ENCODE peak calls at places on chromosomes 7 and 10, in ten cellular contexts. W is astrocyte of the spinal cord, H is HCT116, B is endodermal cell, D is suprapubic skin, M is breast epithelium, V is fibroblast of pulmonary artery, K is tibial nerve, N is kidney, P is AG10803. J is an unnamed sample.

GRCh38 chr7:149620961-149621360 is 123.4 kb upstream of the ZNF746 start:
- DNase-seq in H (no peak), K (no peak), P (no peak), D (no peak), W (no peak), M (no peak), N (no peak), V (no peak), B (no peak), J (no peak)

GRCh38 chr10:28211759-28212158 is 91.1 kb downstream of the MPP7 start:
- DNase-seq in W (no peak), P (no peak), M (no peak), V (no peak), H (no peak), N (no peak), D (no peak), B (no peak), K (no peak), J (no peak)

GRCh38 chr10:101893510-101894120 is 50.0 kb upstream of the KCNIP2 start:
- DNase-seq in W (no peak), H (no peak), N (no peak), K (no peak), P (no peak), M (no peak), D (no peak), V (no peak), B (no peak), J (no peak)

GRCh38 chr10:85863301-85864172 is 503.1 kb downstream of the GRID1 start:
- DNase-seq in V (no peak), B (no peak), K (no peak), D (no peak), W (no peak), N (no peak), P (no peak), M (no peak), H (no peak), J (peak)

GRCh38 chr7:37957236-37957970 is 37.0 kb downstream of the EPDR1 start:
- DNase-seq in M (no peak), N (no peak), B (no peak), D (no peak), V (no peak), H (no peak), P (peak), K (no peak), W (no peak), J (no peak)

GRCh38 chr10:117342638-117343037 is 32.6 kb downstream of the PDZD8 start:
- DNase-seq in H (no peak), D (no peak), K (no peak), M (no peak), P (peak), B (no peak), N (no peak), W (peak), V (peak), J (no peak)

GRCh38 chr7:155962968-155963300 is 150.7 kb upstream of the SHH start:
- DNase-seq in W (no peak), V (no peak), N (no peak), M (no peak), B (peak), H (no peak), P (no peak), D (no peak), K (no peak), J (peak)

GRCh38 chr10:93403741-93404354 is 78.3 kb downstream of the MYOF start:
- DNase-seq in B (peak), N (no peak), W (no peak), P (no peak), H (no peak), K (no peak), D (no peak), V (no peak), M (no peak), J (no peak)

GRCh38 chr10:122290334-122290733 is 19.2 kb downstream of the BTBD16 start:
- DNase-seq in V (peak), D (no peak), P (no peak), W (no peak), M (no peak), K (no peak), B (no peak), H (no peak), N (no peak), J (no peak)

GRCh38 chr10:110460111-110460809 is 37.4 kb upstream of the DUSP5 start:
- DNase-seq in D (no peak), P (no peak), N (peak), M (peak), V (no peak), B (peak), H (no peak), K (no peak), W (peak), J (no peak)

GRCh38 chr10:54961040-54961439 is 160.0 kb upstream of the PCDH15 start:
- DNase-seq in P (no peak), V (no peak), N (no peak), B (no peak), D (peak), H (no peak), M (no peak), K (no peak), W (no peak), J (no peak)

GRCh38 chr10:986881-987634 is 1.2 kb upstream of the GTPBP4 start:
- DNase-seq in M (no peak), N (no peak), K (no peak), W (peak), V (peak), B (no peak), H (no peak), D (no peak), P (peak), J (no peak)

GRCh38 chr7:77428777-77429231 is 12.7 kb upstream of the GSAP start:
- DNase-seq in H (no peak), B (no peak), V (no peak), P (no peak), D (no peak), K (no peak), N (no peak), W (no peak), M (no peak), J (no peak)

GRCh38 chr10:133307776-133308430 is 769 bp downstream of the TUBGCP2 start:
- DNase-seq in H (no peak), P (peak), M (peak), K (peak), D (no peak), N (peak), W (peak), V (peak), B (peak), J (no peak)

GRCh38 chr7:132501956-132502355 is 74.3 kb downstream of the PLXNA4 start:
- DNase-seq in M (no peak), V (no peak), K (no peak), P (no peak), D (no peak), B (no peak), W (no peak), N (no peak), H (no peak), J (no peak)

GRCh38 chr7:132503415-132503814 is 72.9 kb downstream of the PLXNA4 start:
- DNase-seq in D (no peak), H (no peak), K (no peak), M (no peak), W (no peak), B (peak), N (no peak), P (no peak), V (no peak), J (no peak)

GRCh38 chr7:132498319-132498718 is 78.0 kb downstream of the PLXNA4 start:
- DNase-seq in B (no peak), H (no peak), W (no peak), N (no peak), M (no peak), D (no peak), P (no peak), V (no peak), K (no peak), J (no peak)

GRCh38 chr7:132499065-132499464 is 77.2 kb downstream of the PLXNA4 start:
- DNase-seq in N (no peak), B (no peak), D (no peak), P (no peak), W (no peak), H (no peak), V (no peak), M (no peak), K (no peak), J (no peak)

GRCh38 chr7:132500727-132501410 is 75.4 kb downstream of the PLXNA4 start:
- DNase-seq in N (no peak), D (peak), M (no peak), W (peak), K (peak), H (no peak), V (peak), P (peak), B (peak), J (no peak)
- TF ChIP-seq CTCF in N (peak), D (peak), M (no peak), W (peak), K (peak), H (peak), V (peak), P (peak), B (peak), J (no peak)

DNA sequence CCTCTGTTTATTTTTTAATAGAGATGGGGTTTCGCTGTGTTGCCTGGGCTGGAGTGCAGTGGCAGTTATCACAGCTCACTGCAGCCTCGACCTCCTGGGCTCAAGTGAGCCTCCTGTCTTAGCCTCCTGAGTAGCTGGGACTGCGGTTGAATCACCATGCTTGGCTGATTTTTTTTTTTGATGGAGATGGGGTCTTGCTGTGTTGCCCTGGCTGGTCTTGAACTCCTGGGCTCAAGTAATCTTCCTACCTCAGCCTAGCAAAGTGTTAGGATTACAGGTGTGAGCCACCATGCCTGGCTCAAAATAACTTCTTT is 8.1 kb downstream of the DYNC2I1 start:
- DNase-seq in N (no peak), P (no peak), D (no peak), W (no peak), M (no peak), V (no peak), K (no peak), B (no peak), H (no peak), J (no peak)
- H3K4me3 ChIP-seq in N (peak), P (peak), D (peak), W (peak), M (peak), V (peak), K (peak), B (peak), H (peak), J (peak)

DNA sequence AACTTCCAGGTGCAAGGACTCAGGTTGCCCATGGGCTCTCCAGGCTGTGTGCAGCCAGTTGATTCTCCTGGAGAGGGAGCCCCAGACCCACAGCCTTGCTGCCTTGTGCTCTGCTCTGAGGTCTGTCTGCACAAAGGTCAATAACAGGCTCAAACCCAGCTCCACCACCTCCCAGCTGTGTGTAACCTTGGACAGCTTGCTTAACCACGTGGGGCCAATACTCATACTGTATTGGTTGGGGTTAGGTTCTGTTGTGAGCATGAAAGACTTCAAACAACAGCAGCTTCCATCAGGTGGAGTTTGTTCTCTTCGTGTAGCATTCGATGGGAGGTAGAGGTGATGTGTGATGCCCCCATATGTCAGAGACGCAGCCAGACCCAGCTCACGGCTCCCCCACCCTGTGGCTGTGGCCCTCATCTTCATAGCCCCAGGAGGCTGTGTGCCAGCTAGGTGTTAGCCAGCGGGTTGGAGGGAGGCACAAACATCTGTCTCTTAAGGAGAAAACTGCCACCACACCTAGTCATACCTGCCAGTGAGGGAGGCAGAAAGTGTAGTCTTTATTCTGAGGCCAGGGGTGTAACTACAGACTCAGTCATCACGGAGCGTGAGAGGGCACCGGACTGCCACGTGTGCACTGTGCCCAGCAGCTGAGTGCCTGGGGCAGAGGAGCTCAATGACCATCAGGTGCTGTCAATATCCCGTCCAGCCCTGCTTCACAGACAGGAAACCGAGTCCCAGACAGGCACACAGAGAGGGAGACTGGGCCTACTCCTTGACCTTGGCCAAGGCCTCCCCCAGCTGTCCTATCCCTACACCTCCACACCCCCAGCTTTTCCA is 8.0 kb upstream of the POLD2 start:
- DNase-seq in W (no peak), P (no peak), M (no peak), K (no peak), B (peak), H (no peak), D (no peak), N (peak), V (peak), J (no peak)
- TF ChIP-seq CTCF in W (peak), P (peak), M (no peak), K (no peak), B (peak), H (peak), D (no peak), N (no peak), V (peak), J (no peak)

GRCh38 chr7:27101188-27101905 is 1.1 kb downstream of the HOXA2 start:
- DNase-seq in P (no peak), K (no peak), H (no peak), D (no peak), N (no peak), B (peak), W (peak), V (peak), M (no peak), J (no peak)
- H3K4me3 ChIP-seq in P (peak), K (peak), H (no peak), D (peak), N (peak), B (peak), W (peak), V (peak), M (peak), J (peak)

GRCh38 chr10:84160663-84161362 is 12.8 kb upstream of the GPR15LG start:
- DNase-seq in H (no peak), K (no peak), W (no peak), V (no peak), D (no peak), P (no peak), M (no peak), N (no peak), B (no peak), J (no peak)
- TF ChIP-seq CTCF in H (no peak), K (no peak), W (no peak), V (no peak), D (no peak), P (no peak), M (no peak), N (no peak), B (peak), J (no peak)

GRCh38 chr10:47323636-47324299 is 1.5 kb downstream of the GDF2 start:
- DNase-seq in V (no peak), D (peak), B (no peak), H (no peak), P (no peak), W (no peak), K (no peak), N (peak), M (no peak), J (no peak)
- H3K4me3 ChIP-seq in V (no peak), D (no peak), B (no peak), H (no peak), P (no peak), W (no peak), K (no peak), N (no peak), M (no peak), J (no peak)

J was measured in coronary artery.